ENCODE peak calls at places on chromosome 16, in five cellular contexts. V, M, B, P and Y are unnamed samples.

GRCh38 chr16:10324210-10324609 is 61.7 kb upstream of the ATF7IP2 start:
- DNase-seq in P (no peak), M (no peak), B (no peak), V (no peak), Y (peak)

GRCh38 chr16:320206-320605 is 32.3 kb downstream of the AXIN1 start:
- DNase-seq in B (no peak), M (no peak), P (no peak), V (no peak), Y (peak)

GRCh38 chr16:1493746-1494094 is 560 bp downstream of the TELO2 start:
- DNase-seq in V (no peak), M (no peak), B (no peak), P (no peak), Y (no peak)

GRCh38 chr16:89383095-89384003 is 107.0 kb downstream of the ANKRD11 start:
- DNase-seq in B (no peak), P (peak), M (no peak), V (peak), Y (peak)

GRCh38 chr16:53220585-53220984 is 165.8 kb downstream of the CHD9 start:
- DNase-seq in V (no peak), P (peak), B (no peak), M (no peak), Y (no peak)

GRCh38 chr16:79215289-79215688 is 385.2 kb downstream of the MAF start:
- DNase-seq in M (no peak), V (no peak), B (no peak), P (no peak), Y (no peak)

GRCh38 chr16:28320023-28320561 is 27.8 kb downstream of the SBK1 start:
- DNase-seq in B (no peak), M (no peak), V (no peak), P (no peak), Y (peak)

GRCh38 chr16:52404546-52404945 is 142.4 kb downstream of the TOX3 start:
- DNase-seq in P (no peak), B (no peak), V (no peak), M (no peak), Y (no peak)

GRCh38 chr16:8729779-8730334 is 55.4 kb downstream of the ABAT start:
- DNase-seq in B (no peak), V (no peak), M (no peak), P (no peak), Y (no peak)

GRCh38 chr16:82917886-82918595 is 291.3 kb downstream of the CDH13 start:
- DNase-seq in P (no peak), B (no peak), V (no peak), M (no peak), Y (no peak)

GRCh38 chr16:89642574-89642973 is 14.9 kb downstream of the CHMP1A start:
- DNase-seq in B (no peak), M (no peak), V (no peak), P (no peak), Y (no peak)

GRCh38 chr16:54847207-54847606 is 83.5 kb upstream of the IRX5 start:
- DNase-seq in M (no peak), P (no peak), V (no peak), B (no peak), Y (peak)

GRCh38 chr16:49464877-49465504 is 91.4 kb downstream of the C16orf78 start:
- DNase-seq in M (peak), B (no peak), V (peak), P (no peak), Y (no peak)

GRCh38 chr16:81676571-81677374 is 102.3 kb upstream of the PLCG2 start:
- DNase-seq in M (no peak), B (no peak), V (no peak), P (no peak), Y (no peak)

GRCh38 chr16:66273644-66274334 is 92.7 kb upstream of the CDH5 start:
- DNase-seq in V (peak), B (no peak), P (peak), M (no peak), Y (no peak)

GRCh38 chr16:56653218-56653617 is 1.5 kb downstream of the MT1B start:
- DNase-seq in M (no peak), B (no peak), V (no peak), P (no peak), Y (no peak)

GRCh38 chr16:1474047-1474446 is 781 bp downstream of the CLCN7 start:
- DNase-seq in M (no peak), B (no peak), P (no peak), V (no peak), Y (no peak)

GRCh38 chr16:11129378-11129781 is 126.6 kb downstream of the SOCS1 start:
- DNase-seq in B (no peak), V (no peak), M (no peak), P (no peak), Y (no peak)

GRCh38 chr16:17467923-17468540 is 2.7 kb downstream of the XYLT1 start:
- DNase-seq in M (peak), P (peak), V (peak), B (no peak), Y (peak)

GRCh38 chr16:2535644-2536021 is 2.2 kb upstream of the PDPK1 start:
- DNase-seq in B (no peak), M (no peak), V (no peak), P (peak), Y (peak)

GRCh38 chr16:66510298-66510697 is 39.6 kb downstream of the TK2 start:
- DNase-seq in B (no peak), P (no peak), V (peak), M (no peak), Y (no peak)

GRCh38 chr16:57279780-57280638 is 4.5 kb downstream of the PLLP start:
- DNase-seq in M (no peak), P (no peak), B (no peak), V (no peak), Y (no peak)

GRCh38 chr16:23941025-23941424 is 105.2 kb downstream of the PRKCB start:
- DNase-seq in V (no peak), B (no peak), P (no peak), M (no peak), Y (no peak)

GRCh38 chr16:68707341-68708152 is 29.5 kb upstream of the CDH1 start:
- DNase-seq in P (no peak), B (peak), V (peak), M (peak), Y (peak)

GRCh38 chr16:20899503-20900298 is 457 bp downstream of the DCUN1D3 start:
- DNase-seq in P (no peak), V (no peak), M (peak), B (no peak), Y (no peak)

GRCh38 chr16:20901068-20901440 is 483 bp downstream of the LYRM1 start:
- DNase-seq in V (no peak), B (no peak), P (no peak), M (no peak), Y (peak)

GRCh38 chr16:20901441-20902112 is 1.0 kb downstream of the LYRM1 start:
- DNase-seq in V (peak), M (peak), P (peak), B (no peak), Y (peak)

GRCh38 chr16:20898938-20899502 is 1.1 kb downstream of the DCUN1D3 start:
- DNase-seq in M (no peak), B (no peak), P (peak), V (no peak), Y (no peak)

GRCh38 chr16:20900299-20901067 is at the start of the genes DCUN1D3 and LYRM1:
- DNase-seq in P (peak), M (peak), B (peak), V (peak), Y (peak)
- H3K14ac ChIP-seq in P (peak), M (peak), B (no peak), V (peak), Y (peak)

GRCh38 chr16:83946154-83946780 is 6.8 kb upstream of the OSGIN1 start:
- DNase-seq in P (no peak), B (no peak), M (no peak), V (no peak), Y (no peak)
- H4K8ac ChIP-seq in P (no peak), B (peak), M (peak), V (no peak), Y (no peak)

GRCh38 chr16:75246504-75247205 is 4.8 kb downstream of the BCAR1 start:
- DNase-seq in V (no peak), B (no peak), P (peak), M (no peak), Y (no peak)

GRCh38 chr16:75244844-75245758 is 6.3 kb downstream of the BCAR1 start:
- DNase-seq in B (peak), V (peak), M (peak), P (peak), Y (peak)

GRCh38 chr16:75241955-75242354 is 9.5 kb downstream of the BCAR1 start:
- DNase-seq in P (no peak), M (no peak), B (no peak), V (no peak), Y (no peak)

GRCh38 chr16:75243667-75244224 is 7.7 kb downstream of the BCAR1 start:
- DNase-seq in M (no peak), V (no peak), B (no peak), P (no peak), Y (no peak)

GRCh38 chr16:75244225-75244792 is 7.1 kb downstream of the BCAR1 start:
- DNase-seq in M (no peak), V (no peak), P (peak), B (no peak), Y (no peak)
- H3K14ac ChIP-seq in M (no peak), V (peak), P (peak), B (no peak), Y (peak)

GRCh38 chr16:86533942-86534341 is 21.1 kb downstream of the MTHFSD start:
- DNase-seq in B (no peak), P (no peak), M (no peak), V (no peak), Y (no peak)
- H4K8ac ChIP-seq in B (no peak), P (no peak), M (no peak), V (no peak), Y (no peak)

DNA sequence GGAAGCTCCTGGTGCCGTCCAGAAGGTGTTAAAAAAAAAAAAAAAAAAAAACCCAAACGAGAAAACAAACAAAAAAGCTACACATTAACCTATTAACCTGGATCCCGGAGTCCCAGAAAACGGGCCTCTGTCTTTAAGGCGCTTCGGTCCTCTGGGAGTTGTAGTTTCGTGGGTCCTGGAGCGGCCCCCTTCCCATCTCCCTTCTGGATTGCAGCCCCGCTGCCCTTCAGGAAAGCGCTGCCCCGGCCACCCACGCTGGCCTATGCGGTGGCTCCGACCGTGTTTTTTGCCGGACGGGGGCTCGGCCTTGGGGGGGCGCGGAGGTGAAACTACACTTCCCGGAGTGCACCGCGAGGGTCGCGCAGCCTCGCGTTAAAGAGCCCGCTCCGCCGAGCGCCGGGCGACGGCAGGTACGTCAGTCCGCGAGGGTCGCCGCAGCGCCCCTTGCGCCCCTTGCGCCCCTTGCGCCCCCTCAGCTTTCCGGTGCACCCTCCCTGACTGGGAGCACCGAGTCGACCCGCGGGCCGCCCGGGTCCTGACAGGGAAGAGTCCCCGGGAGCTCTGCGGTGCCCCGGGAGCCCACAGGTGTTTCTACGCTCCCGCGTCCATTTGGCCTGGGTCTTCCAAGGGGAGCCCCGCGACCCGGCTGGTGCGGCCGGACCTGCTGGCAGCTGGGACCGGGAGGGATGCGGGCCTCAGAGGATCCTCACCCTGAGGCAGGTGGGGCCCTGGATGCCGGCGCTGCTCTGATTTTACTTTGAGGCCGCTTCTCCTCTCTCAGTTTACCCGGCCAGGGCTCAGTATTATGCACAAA is at the start of gene FCSK:
- DNase-seq in V (peak), B (no peak), P (peak), M (peak), Y (peak)
- H3K14ac ChIP-seq in V (peak), B (no peak), P (peak), M (peak), Y (peak)

GRCh38 chr16:85437161-85438052 is 175.7 kb upstream of the GSE1 start:
- DNase-seq in M (no peak), B (no peak), P (no peak), V (peak), Y (no peak)
- H4K8ac ChIP-seq in M (no peak), B (peak), P (no peak), V (no peak), Y (no peak)

DNA sequence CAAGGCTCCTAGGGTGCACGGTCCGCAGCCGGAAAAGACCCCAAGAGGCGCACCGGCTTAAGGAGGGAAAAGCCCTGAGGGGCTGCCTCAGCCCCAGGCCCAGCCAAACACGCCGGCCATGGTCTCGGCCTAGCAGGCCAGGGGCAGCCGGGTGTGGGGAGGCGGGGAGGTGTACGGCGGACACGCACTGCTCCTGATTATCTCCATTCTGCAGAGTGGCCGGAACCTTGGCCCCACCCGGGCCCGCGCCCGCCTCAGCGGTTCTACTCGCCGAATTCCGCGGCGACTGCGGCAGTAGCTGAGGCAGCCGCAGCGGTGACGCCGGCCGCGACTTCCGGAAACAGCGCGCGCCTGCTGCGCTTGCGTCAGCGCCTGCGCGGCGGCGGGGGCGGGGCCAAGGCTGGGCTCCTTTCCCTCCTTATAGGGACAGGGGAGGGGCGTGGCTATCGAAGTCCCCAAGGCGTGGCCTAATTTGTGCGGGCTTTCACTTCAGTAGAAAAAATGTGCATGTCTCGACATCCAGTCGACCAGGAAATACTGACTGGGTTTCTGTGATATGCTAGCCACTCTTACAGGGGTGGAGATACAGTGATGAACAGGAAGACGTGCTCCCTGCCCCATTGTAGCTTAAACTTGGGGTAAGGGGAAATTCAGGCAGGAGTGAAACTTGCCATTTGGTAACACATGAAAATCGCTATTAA is at the start of gene PARN:
- DNase-seq in V (peak), P (peak), M (peak), B (peak), Y (peak)
- H3K14ac ChIP-seq in V (peak), P (peak), M (peak), B (no peak), Y (peak)